ENCODE peak calls at places on chromosomes 6 and 20, in five cellular contexts. G, Z, N, R and V are unnamed samples.

GRCh38 chr6:7215798-7216231 is 97.2 kb downstream of the SSR1 start:
- DNase-seq in Z (no peak), G (no peak), N (no peak), R (no peak), V (no peak)

GRCh38 chr6:158978752-158979151 is 21.2 kb downstream of the RSPH3 start:
- DNase-seq in R (no peak), Z (no peak), G (no peak), N (peak; percentile 64), V (peak; percentile 75)

GRCh38 chr20:59322101-59322500 is 21.7 kb downstream of the EDN3 start:
- DNase-seq in N (no peak), G (no peak), R (no peak), Z (no peak), V (no peak)

GRCh38 chr20:32017711-32018251 is 7.5 kb downstream of the CCM2L start:
- DNase-seq in R (no peak), G (no peak), Z (peak; percentile 72), N (no peak), V (peak; percentile 28)

GRCh38 chr20:50110141-50111047 is 2.6 kb downstream of the UBE2V1 start:
- DNase-seq in R (no peak), Z (no peak), G (no peak), N (no peak), V (peak; percentile 84)

GRCh38 chr20:47300071-47300470 is 56.4 kb downstream of the ZMYND8 start:
- DNase-seq in R (no peak), N (peak; percentile 72), Z (no peak), G (no peak), V (no peak)

GRCh38 chr6:140281794-140282193 is 907.3 kb upstream of the CITED2 start:
- DNase-seq in R (no peak), N (no peak), G (no peak), Z (no peak), V (no peak)

GRCh38 chr6:165308926-165309731 is at the start of gene C6orf118:
- DNase-seq in N (peak; percentile 59), Z (peak; percentile 84), R (no peak), G (no peak), V (no peak)

GRCh38 chr6:84568971-84569370 is 195.4 kb downstream of the TBX18 start:
- DNase-seq in Z (no peak), N (peak; percentile 7), G (no peak), R (no peak), V (peak; percentile 14)

GRCh38 chr6:147738516-147739187 is 230.2 kb downstream of the SAMD5 start:
- DNase-seq in N (peak; percentile 27), R (no peak), Z (no peak), G (no peak), V (peak; percentile 22)

GRCh38 chr20:57048027-57048869 is 218.2 kb downstream of the BMP7 start:
- DNase-seq in N (no peak), R (no peak), Z (peak; percentile 63), G (no peak), V (peak; percentile 37)

GRCh38 chr20:43832096-43832816 is 82.4 kb upstream of the TOX2 start:
- DNase-seq in R (no peak), N (no peak), Z (no peak), G (no peak), V (no peak)

GRCh38 chr6:20744911-20745557 is 210.8 kb downstream of the CDKAL1 start:
- DNase-seq in Z (no peak), R (no peak), G (no peak), N (no peak), V (no peak)

GRCh38 chr6:8175046-8175777 is 72.9 kb upstream of the EEF1E1 start:
- DNase-seq in N (no peak), R (no peak), Z (no peak), G (no peak), V (peak; percentile 56)

GRCh38 chr20:35650632-35651031 is 14.1 kb downstream of the CPNE1 start:
- DNase-seq in N (no peak), G (no peak), Z (no peak), R (no peak), V (no peak)

GRCh38 chr6:105035299-105035698 is 78.4 kb downstream of the LIN28B start:
- DNase-seq in G (no peak), Z (no peak), N (no peak), R (no peak), V (no peak)

GRCh38 chr20:39778431-39778830 is 816.3 kb downstream of the DHX35 start:
- DNase-seq in G (no peak), N (no peak), Z (no peak), R (no peak), V (no peak)

GRCh38 chr6:143232849-143233248 is 172.2 kb downstream of the AIG1 start:
- DNase-seq in Z (peak; percentile 37), R (no peak), G (peak; percentile 64), N (peak; percentile 23), V (peak; percentile 20)

GRCh38 chr6:35589201-35589739 is 76.6 kb upstream of the TULP1 start:
- DNase-seq in N (no peak), Z (no peak), R (no peak), G (no peak), V (no peak)

GRCh38 chr6:27503436-27504030 is 30.6 kb upstream of the ZNF184 start:
- DNase-seq in N (peak; percentile 78), Z (peak; percentile 47), G (peak; percentile 67), R (no peak), V (peak; percentile 61)

GRCh38 chr6:27501187-27501586 is 28.3 kb upstream of the ZNF184 start:
- DNase-seq in Z (no peak), R (no peak), N (no peak), G (no peak), V (no peak)

GRCh38 chr6:27495386-27496135 is 22.7 kb upstream of the ZNF184 start:
- DNase-seq in G (peak; percentile 69), R (no peak), N (peak; percentile 91), Z (peak; percentile 38), V (peak; percentile 93)

GRCh38 chr6:27502508-27503435 is 29.9 kb upstream of the ZNF184 start:
- DNase-seq in G (peak; percentile 68), R (peak; percentile 29), Z (no peak), N (peak; percentile 79), V (peak; percentile 81)

GRCh38 chr6:27500177-27500576 is 27.3 kb upstream of the ZNF184 start:
- DNase-seq in G (no peak), Z (no peak), R (no peak), N (no peak), V (no peak)
- H3K4me3 ChIP-seq in G (no peak overlapping the region), Z (no peak overlapping the region), R (no peak overlapping the region), N (no peak overlapping the region), V (no peak overlapping the region)

GRCh38 chr20:1846341-1846740 is 48.9 kb upstream of the SIRPA start:
- DNase-seq in Z (no peak), G (no peak), N (no peak), R (no peak), V (no peak)
- H3K27ac ChIP-seq in Z (no peak overlapping the region), G (no peak overlapping the region), N (no peak overlapping the region), R (no peak overlapping the region), V (no peak overlapping the region)

DNA sequence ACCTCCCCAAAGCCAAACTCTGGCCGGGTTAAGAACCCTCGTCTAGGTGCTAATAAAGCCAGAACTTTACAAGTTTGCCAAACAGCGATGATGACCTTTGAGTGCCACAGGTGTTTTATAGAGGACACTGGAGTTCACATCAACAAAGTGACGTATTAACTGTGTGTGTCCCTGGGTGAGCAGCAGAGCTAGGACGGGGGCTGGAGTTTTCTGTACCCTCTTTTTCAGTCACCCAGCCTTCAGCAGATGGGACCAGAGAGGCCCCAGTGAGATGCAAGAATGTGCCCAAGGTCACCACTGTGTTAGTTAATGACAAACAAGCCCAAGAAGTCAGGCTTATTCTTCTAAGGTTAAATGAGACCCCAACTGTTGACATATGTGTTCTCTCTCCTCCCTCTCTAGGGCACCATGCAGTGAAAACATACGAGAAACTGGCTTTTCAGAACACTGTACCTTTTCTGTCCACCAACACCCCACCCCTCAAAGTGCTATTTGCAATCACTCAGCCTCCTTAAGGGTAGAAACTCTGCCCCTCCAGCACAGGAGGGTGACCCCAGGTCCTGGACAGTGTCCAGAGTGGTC is 5.3 kb downstream of the SDC4 start:
- DNase-seq in N (no peak), G (no peak), Z (no peak), R (no peak), V (no peak)
- H3K4me3 ChIP-seq in N (no peak overlapping the region), G (no peak overlapping the region), Z (no peak overlapping the region), R (peak overlapping the region; percentile 13), V (peak overlapping the region; percentile 12)

DNA sequence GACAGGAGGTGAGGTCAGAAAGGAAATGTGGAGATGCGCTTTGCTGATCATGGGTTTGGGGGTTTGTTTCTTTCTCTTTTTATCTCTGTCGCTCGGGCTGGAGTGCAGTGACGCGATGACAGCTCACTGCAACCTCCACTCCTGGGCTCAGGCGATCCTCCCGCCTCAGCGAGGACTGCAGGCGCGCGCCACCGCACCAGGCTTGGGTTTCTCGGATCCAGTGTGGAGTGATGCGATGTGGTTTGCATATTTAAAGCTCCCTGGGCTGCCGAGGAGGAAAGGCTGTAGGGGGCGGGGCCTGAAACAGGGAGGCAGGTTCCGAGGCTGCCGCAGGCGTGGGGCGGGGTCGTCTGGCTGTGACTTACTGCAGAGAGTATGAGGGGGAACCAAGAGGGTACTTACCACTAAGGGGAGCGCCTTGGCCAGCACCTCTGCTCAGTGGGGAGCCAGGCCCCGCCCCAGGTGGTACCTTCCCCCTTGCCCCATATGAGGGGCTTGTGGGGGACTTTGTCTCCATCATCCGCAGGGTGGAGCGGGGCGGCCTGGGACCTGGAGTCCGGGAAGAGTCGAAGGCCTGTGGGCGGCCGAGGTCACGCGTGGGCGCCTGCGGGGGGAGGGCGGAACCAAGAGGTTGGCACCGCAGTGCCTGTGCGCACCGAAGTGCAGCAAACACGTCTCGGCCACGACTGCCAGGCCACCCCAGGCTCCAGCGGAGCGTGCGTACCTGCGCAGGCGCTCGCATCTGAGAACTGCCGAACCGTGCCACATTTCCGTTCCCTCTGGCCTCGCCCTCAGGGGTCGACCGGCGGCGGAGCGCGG is 12.7 kb upstream of the BAK1 start:
- DNase-seq in Z (no peak), G (no peak), N (no peak), R (no peak), V (no peak)
- H3K27ac ChIP-seq in Z (no peak overlapping the region), G (no peak overlapping the region), N (no peak overlapping the region), R (no peak overlapping the region), V (no peak overlapping the region)

GRCh38 chr6:41335296-41335695 is at the start of gene NCR2:
- DNase-seq in G (no peak), Z (no peak), R (no peak), N (no peak), V (no peak)

GRCh38 chr6:41336824-41337223 is 1.4 kb downstream of the NCR2 start:
- DNase-seq in G (no peak), N (no peak), Z (peak; percentile 77), R (no peak), V (no peak)

GRCh38 chr6:41332842-41333736 is 2.3 kb upstream of the NCR2 start:
- DNase-seq in N (no peak), G (no peak), Z (no peak), R (no peak), V (no peak)

GRCh38 chr6:41335943-41336342 is 535 bp downstream of the NCR2 start:
- DNase-seq in G (no peak), R (no peak), Z (no peak), N (no peak), V (no peak)

DNA sequence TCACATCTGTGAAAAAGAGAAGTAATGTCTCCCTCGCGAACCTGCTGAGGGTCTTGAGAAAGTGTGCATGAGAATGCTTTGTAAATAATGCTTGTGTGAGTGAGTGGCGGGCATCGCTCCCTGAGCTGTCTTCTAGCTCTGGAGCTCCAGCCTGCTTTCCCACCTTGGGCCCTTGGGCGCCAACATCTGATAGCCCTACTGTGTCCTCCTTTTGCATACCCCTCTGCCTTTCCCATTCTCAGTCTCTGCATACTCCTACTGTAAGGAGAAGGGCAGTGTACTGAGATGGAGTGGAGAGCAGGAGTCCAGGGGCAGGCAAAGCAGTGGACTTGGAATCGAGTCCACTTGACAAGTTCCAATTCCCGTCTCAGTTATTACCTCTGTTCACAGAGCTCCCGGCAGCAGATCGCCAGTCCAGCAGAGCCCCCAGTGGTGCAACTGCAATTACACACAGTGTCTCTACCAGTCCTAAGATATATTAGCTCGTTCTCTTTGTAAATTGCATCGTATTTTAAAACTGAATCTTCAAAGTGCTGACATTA is 855 bp upstream of the NCR2 start:
- DNase-seq in N (no peak), Z (peak; percentile 41), R (no peak), G (no peak), V (no peak)
- H3K4me3 ChIP-seq in N (no peak overlapping the region), Z (no peak overlapping the region), R (no peak overlapping the region), G (no peak overlapping the region), V (no peak overlapping the region)